ENCODE peak calls at places on chromosomes 6 and 20, in eight cellular contexts. B is HCT116, J is GM12878, K is upper lobe of left lung, V is HepG2, O is K562, N is Panc1, M is GM23338. E is an unnamed sample.

GRCh38 chr6:136803589-136803988 is 11.3 kb upstream of the MAP3K5 start:
- ATAC-seq in O (no peak), M (no peak), V (no peak), B (no peak), J (no peak), N (no peak), K (no peak), E (no peak)

GRCh38 chr6:141077355-141078333 is 1055.1 kb upstream of the GJE1 start:
- ATAC-seq in V (peak; percentile 100), J (peak; percentile 65), M (peak; percentile 96), O (no peak), N (peak; percentile 88), B (peak; percentile 98), K (no peak), E (no peak)

GRCh38 chr20:53900380-53900999 is 169.9 kb downstream of the BCAS1 start:
- ATAC-seq in M (no peak), J (peak; percentile 53), N (peak; percentile 39), K (peak; percentile 77), B (no peak), O (no peak), V (no peak), E (no peak)

GRCh38 chr6:23994013-23994412 is 132.0 kb upstream of the NRSN1 start:
- ATAC-seq in M (no peak), K (no peak), N (no peak), J (no peak), B (no peak), V (no peak), O (no peak), E (no peak)

GRCh38 chr6:166751051-166751595 is 124.1 kb upstream of the RPS6KA2 start:
- ATAC-seq in N (no peak), J (peak; percentile 69), O (peak; percentile 53), B (no peak), V (peak; percentile 7), M (peak; percentile 40), K (no peak), E (no peak)

GRCh38 chr6:86780923-86781322 is 156.4 kb upstream of the HTR1E start:
- ATAC-seq in K (no peak), O (no peak), N (no peak), J (no peak), M (no peak), B (no peak), V (no peak), E (no peak)

GRCh38 chr6:19699990-19700389 is 137.2 kb upstream of the ID4 start:
- ATAC-seq in O (no peak), N (no peak), K (no peak), J (no peak), M (no peak), B (no peak), V (no peak), E (no peak)

GRCh38 chr6:16544006-16544405 is 217.3 kb downstream of the ATXN1 start:
- ATAC-seq in N (no peak), V (no peak), M (peak; percentile 58), J (no peak), O (no peak), B (no peak), K (no peak), E (peak; percentile 45)

GRCh38 chr6:151963001-151963400 is 155.5 kb downstream of the ESR1 start:
- ATAC-seq in M (no peak), J (no peak), N (no peak), B (no peak), O (no peak), K (no peak), V (no peak), E (no peak)

GRCh38 chr6:18153311-18153703 is 1.6 kb downstream of the TPMT start:
- ATAC-seq in B (no peak), K (no peak), M (no peak), J (no peak), O (no peak), N (no peak), V (no peak), E (no peak)

GRCh38 chr6:139919107-139920026 is 544.9 kb upstream of the CITED2 start:
- ATAC-seq in J (no peak), M (no peak), N (no peak), V (no peak), O (peak; percentile 70), K (peak; percentile 71), B (no peak), E (no peak)

GRCh38 chr6:36510365-36510764 is 36.9 kb downstream of the STK38 start:
- ATAC-seq in K (no peak), J (no peak), M (no peak), B (peak; percentile 25), N (no peak), V (no peak), O (no peak), E (no peak)

GRCh38 chr6:37990762-37991525 is 171.4 kb downstream of the ZFAND3 start:
- ATAC-seq in M (no peak), V (no peak), K (peak; percentile 69), N (peak; percentile 63), J (peak; percentile 52), O (no peak), B (no peak), E (peak; percentile 69)

GRCh38 chr6:90907931-90908655 is 321.2 kb upstream of the MAP3K7 start:
- ATAC-seq in J (no peak), N (no peak), M (no peak), V (no peak), K (no peak), O (no peak), B (no peak), E (no peak)

GRCh38 chr20:35129647-35130069 is 17.5 kb downstream of the EDEM2 start:
- ATAC-seq in M (no peak), B (no peak), V (peak; percentile 81), N (peak; percentile 87), O (peak; percentile 62), J (no peak), K (no peak), E (no peak)

GRCh38 chr20:47093567-47093966 is 198.9 kb downstream of the EYA2 start:
- ATAC-seq in K (no peak), B (no peak), V (no peak), J (no peak), N (no peak), M (no peak), O (no peak), E (no peak)

GRCh38 chr20:47825011-47825762 is 39.9 kb upstream of the SULF2 start:
- ATAC-seq in O (no peak), M (no peak), B (no peak), N (no peak), J (peak; percentile 59), K (no peak), V (no peak), E (no peak)

GRCh38 chr6:151763303-151763702 is 44.2 kb upstream of the ESR1 start:
- ATAC-seq in J (no peak), V (peak; percentile 88), O (peak; percentile 68), M (peak; percentile 53), B (peak; percentile 61), N (no peak), K (peak; percentile 75), E (peak; percentile 41)

GRCh38 chr20:11850901-11851300 is 66.8 kb upstream of the BTBD3 start:
- ATAC-seq in J (no peak), K (no peak), O (no peak), V (no peak), N (no peak), M (no peak), B (peak; percentile 63), E (no peak)

GRCh38 chr6:29959492-29959891 is 17.2 kb downstream of the HLA-A start:
- ATAC-seq in N (no peak), O (no peak), V (no peak), M (no peak), J (peak; percentile 24), B (no peak), K (no peak), E (no peak)

GRCh38 chr6:3551716-3552511 is 95.1 kb upstream of the SLC22A23 start:
- ATAC-seq in J (peak; percentile 52), N (no peak), M (no peak), K (no peak), V (no peak), B (no peak), O (no peak), E (no peak)
- TF ChIP-seq POLR2AphosphoS5 in J (no peak), N (no peak), M (no peak), K (no peak), V (no peak), B (no peak), O (no peak), E (no peak)

DNA sequence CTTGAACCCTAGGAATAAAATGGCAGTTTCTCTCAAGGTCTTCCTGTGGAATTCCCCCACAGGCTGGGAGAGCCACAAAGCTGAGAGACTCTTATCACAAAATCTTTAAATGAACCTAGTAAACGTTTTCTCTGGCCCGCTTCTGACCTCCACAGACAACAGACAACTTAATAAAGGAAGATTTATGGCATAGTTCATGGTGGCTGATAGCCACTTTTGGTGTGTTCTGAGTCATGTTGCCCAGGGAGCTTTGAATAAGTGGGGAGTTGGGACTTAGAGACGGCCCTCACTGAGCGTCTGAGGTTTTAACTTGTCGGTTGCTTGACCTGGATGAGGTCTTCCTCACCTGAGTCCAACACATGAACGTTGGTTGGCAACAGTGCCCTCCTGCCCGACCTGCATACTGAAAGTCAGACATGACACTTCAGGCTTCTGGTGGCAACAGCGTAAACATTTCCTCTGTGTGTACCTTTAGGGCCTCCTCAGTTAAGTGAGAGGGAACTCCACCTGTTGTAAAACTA is 124.2 kb downstream of the FOXO3 start:
- ATAC-seq in B (no peak), N (peak; percentile 54), V (no peak), O (peak; percentile 63), J (peak; percentile 55), K (peak; percentile 2), M (no peak), E (no peak)
- TF ChIP-seq POLR2AphosphoS5 in B (no peak), N (no peak), V (no peak), O (no peak), J (no peak), K (peak; percentile 16), M (no peak), E (no peak)

GRCh38 chr20:20195011-20195705 is 142.8 kb downstream of the CFAP61 start:
- ATAC-seq in O (no peak), M (no peak), N (no peak), J (no peak), B (no peak), V (no peak), K (no peak), E (no peak)
- TF ChIP-seq POLR2AphosphoS5 in O (no peak), M (no peak), N (no peak), J (no peak), B (no peak), V (no peak), K (no peak), E (no peak)

DNA sequence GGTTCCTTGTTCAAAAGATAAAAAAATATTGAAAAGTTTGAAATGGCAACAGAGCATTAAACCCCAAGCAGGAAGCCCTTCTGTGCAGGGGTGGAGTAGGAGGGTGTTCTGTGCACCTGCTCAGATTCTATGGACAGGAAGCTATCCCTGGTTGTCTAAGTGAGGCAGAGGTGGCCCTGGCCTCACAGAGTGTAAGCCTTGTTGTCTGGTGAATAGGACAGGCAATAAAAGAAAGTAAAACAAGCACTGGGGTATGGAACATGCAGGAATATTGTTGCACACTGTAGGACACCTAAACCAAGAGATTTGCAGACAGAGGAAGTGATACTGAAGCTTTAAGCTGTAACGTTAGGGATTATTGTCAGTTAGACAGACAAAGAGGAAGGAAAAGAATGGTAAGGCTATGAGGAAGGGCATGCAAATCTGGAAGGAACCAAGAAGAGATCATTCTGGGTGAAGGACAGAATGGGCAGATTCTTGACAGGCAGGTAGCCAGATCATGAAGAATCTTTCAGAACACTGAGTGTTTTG is 66.8 kb downstream of the TBC1D7 start:
- ATAC-seq in N (no peak), J (peak; percentile 57), V (no peak), B (no peak), K (peak; percentile 78), O (no peak), M (no peak), E (no peak)
- TF ChIP-seq POLR2AphosphoS5 in N (no peak), J (no peak), V (no peak), B (no peak), K (no peak), O (no peak), M (no peak), E (no peak)